ENCODE peak calls at places on chromosomes 12 and 14, in ten cellular contexts. One of them, this sample, is unnamed.

GRCh38 chr12:9750276-9751203 is 10.2 kb downstream of the CD69 start:
- DNase-seq in LoVo: peak
- DNase-seq in adipocyte: peak
- DNase-seq in coronary artery: no peak
- DNase-seq in AG04449: no peak
- DNase-seq in BJ: no peak
- DNase-seq in left ventricle myocardium superior: peak
- DNase-seq in NCI-H1105: peak
- DNase-seq in hepatic stellate cell: peak
- DNase-seq in AG20443: peak
- DNase-seq in this sample: no peak

GRCh38 chr14:50821471-50822464 is 9.2 kb downstream of the NIN start:
- DNase-seq in LoVo: no peak
- DNase-seq in adipocyte: no peak
- DNase-seq in coronary artery: no peak
- DNase-seq in AG04449: no peak
- DNase-seq in BJ: no peak
- DNase-seq in left ventricle myocardium superior: peak
- DNase-seq in NCI-H1105: no peak
- DNase-seq in hepatic stellate cell: no peak
- DNase-seq in AG20443: no peak
- DNase-seq in this sample: no peak

GRCh38 chr14:72480465-72481243 is 413.2 kb downstream of the DPF3 start:
- DNase-seq in LoVo: no peak
- DNase-seq in adipocyte: no peak
- DNase-seq in coronary artery: no peak
- DNase-seq in AG04449: no peak
- DNase-seq in BJ: no peak
- DNase-seq in left ventricle myocardium superior: no peak
- DNase-seq in NCI-H1105: no peak
- DNase-seq in hepatic stellate cell: no peak
- DNase-seq in AG20443: no peak
- DNase-seq in this sample: no peak

GRCh38 chr14:34425095-34425851 is 36.8 kb downstream of the SPTSSA start:
- DNase-seq in LoVo: peak
- DNase-seq in adipocyte: no peak
- DNase-seq in coronary artery: no peak
- DNase-seq in AG04449: no peak
- DNase-seq in BJ: no peak
- DNase-seq in left ventricle myocardium superior: no peak
- DNase-seq in NCI-H1105: no peak
- DNase-seq in hepatic stellate cell: no peak
- DNase-seq in AG20443: no peak
- DNase-seq in this sample: no peak

GRCh38 chr12:12891646-12892355 is 439 bp downstream of the GPRC5A start:
- DNase-seq in LoVo: no peak
- DNase-seq in adipocyte: no peak
- DNase-seq in coronary artery: no peak
- DNase-seq in AG04449: no peak
- DNase-seq in BJ: no peak
- DNase-seq in left ventricle myocardium superior: no peak
- DNase-seq in NCI-H1105: no peak
- DNase-seq in hepatic stellate cell: no peak
- DNase-seq in AG20443: no peak
- DNase-seq in this sample: no peak

GRCh38 chr12:25935355-25936144 is 22.9 kb upstream of the RASSF8 start:
- DNase-seq in LoVo: no peak
- DNase-seq in adipocyte: peak
- DNase-seq in coronary artery: no peak
- DNase-seq in AG04449: peak
- DNase-seq in BJ: no peak
- DNase-seq in left ventricle myocardium superior: no peak
- DNase-seq in NCI-H1105: no peak
- DNase-seq in hepatic stellate cell: no peak
- DNase-seq in AG20443: peak
- DNase-seq in this sample: no peak

GRCh38 chr14:90815817-90816662 is at the start of gene TTC7B:
- DNase-seq in LoVo: peak
- DNase-seq in adipocyte: peak
- DNase-seq in coronary artery: no peak
- DNase-seq in AG04449: no peak
- DNase-seq in BJ: no peak
- DNase-seq in left ventricle myocardium superior: peak
- DNase-seq in NCI-H1105: peak
- DNase-seq in hepatic stellate cell: peak
- DNase-seq in AG20443: peak
- DNase-seq in this sample: no peak

GRCh38 chr12:105092336-105092735 is 8.1 kb upstream of the ALDH1L2 start:
- DNase-seq in LoVo: peak
- DNase-seq in adipocyte: no peak
- DNase-seq in coronary artery: no peak
- DNase-seq in AG04449: no peak
- DNase-seq in BJ: no peak
- DNase-seq in left ventricle myocardium superior: no peak
- DNase-seq in NCI-H1105: no peak
- DNase-seq in hepatic stellate cell: no peak
- DNase-seq in AG20443: no peak
- DNase-seq in this sample: no peak

GRCh38 chr12:12720637-12721250 is 3.6 kb downstream of the CDKN1B start:
- DNase-seq in LoVo: peak
- DNase-seq in adipocyte: no peak
- DNase-seq in coronary artery: no peak
- DNase-seq in AG04449: no peak
- DNase-seq in BJ: no peak
- DNase-seq in left ventricle myocardium superior: no peak
- DNase-seq in NCI-H1105: no peak
- DNase-seq in hepatic stellate cell: no peak
- DNase-seq in AG20443: no peak
- DNase-seq in this sample: no peak

GRCh38 chr14:65369560-65369959 is 43.0 kb upstream of the FUT8 start:
- DNase-seq in LoVo: no peak
- DNase-seq in adipocyte: no peak
- DNase-seq in coronary artery: no peak
- DNase-seq in AG04449: no peak
- DNase-seq in BJ: no peak
- DNase-seq in left ventricle myocardium superior: no peak
- DNase-seq in NCI-H1105: no peak
- DNase-seq in hepatic stellate cell: no peak
- DNase-seq in AG20443: no peak
- DNase-seq in this sample: no peak

GRCh38 chr14:44170554-44170953 is 336.5 kb downstream of the FSCB start:
- DNase-seq in LoVo: peak
- DNase-seq in adipocyte: no peak
- DNase-seq in coronary artery: no peak
- DNase-seq in AG04449: no peak
- DNase-seq in BJ: no peak
- DNase-seq in left ventricle myocardium superior: no peak
- DNase-seq in NCI-H1105: no peak
- DNase-seq in hepatic stellate cell: no peak
- DNase-seq in AG20443: no peak
- DNase-seq in this sample: no peak

GRCh38 chr12:121893901-121894540 is 5.4 kb downstream of the PSMD9 start:
- DNase-seq in LoVo: peak
- DNase-seq in adipocyte: peak
- DNase-seq in coronary artery: no peak
- DNase-seq in AG04449: no peak
- DNase-seq in BJ: peak
- DNase-seq in left ventricle myocardium superior: no peak
- DNase-seq in NCI-H1105: no peak
- DNase-seq in hepatic stellate cell: peak
- DNase-seq in AG20443: peak
- DNase-seq in this sample: no peak

GRCh38 chr14:86305058-86305457 is 775.1 kb downstream of the FLRT2 start:
- DNase-seq in LoVo: no peak
- DNase-seq in adipocyte: no peak
- DNase-seq in coronary artery: no peak
- DNase-seq in AG04449: no peak
- DNase-seq in BJ: no peak
- DNase-seq in left ventricle myocardium superior: no peak
- DNase-seq in NCI-H1105: no peak
- DNase-seq in hepatic stellate cell: no peak
- DNase-seq in AG20443: no peak
- DNase-seq in this sample: no peak

GRCh38 chr14:94550041-94550440 is 11.2 kb upstream of the SERPINA4 start:
- DNase-seq in LoVo: no peak
- DNase-seq in adipocyte: no peak
- DNase-seq in coronary artery: no peak
- DNase-seq in AG04449: no peak
- DNase-seq in BJ: no peak
- DNase-seq in left ventricle myocardium superior: no peak
- DNase-seq in NCI-H1105: no peak
- DNase-seq in hepatic stellate cell: no peak
- DNase-seq in AG20443: no peak
- DNase-seq in this sample: no peak

GRCh38 chr12:112482734-112483133 is 64.0 kb downstream of the PTPN11 start:
- DNase-seq in LoVo: no peak
- DNase-seq in adipocyte: no peak
- DNase-seq in coronary artery: no peak
- DNase-seq in AG04449: no peak
- DNase-seq in BJ: no peak
- DNase-seq in left ventricle myocardium superior: no peak
- DNase-seq in NCI-H1105: no peak
- DNase-seq in hepatic stellate cell: no peak
- DNase-seq in AG20443: no peak
- DNase-seq in this sample: no peak

GRCh38 chr14:77376380-77376770 is 519 bp downstream of the TMED8 start:
- DNase-seq in LoVo: peak
- DNase-seq in adipocyte: no peak
- DNase-seq in coronary artery: no peak
- DNase-seq in AG04449: no peak
- DNase-seq in BJ: no peak
- DNase-seq in left ventricle myocardium superior: peak
- DNase-seq in NCI-H1105: no peak
- DNase-seq in hepatic stellate cell: peak
- DNase-seq in AG20443: no peak
- DNase-seq in this sample: no peak

GRCh38 chr12:115172521-115172920 is 488.5 kb upstream of the TBX3 start:
- DNase-seq in LoVo: no peak
- DNase-seq in adipocyte: peak
- DNase-seq in coronary artery: no peak
- DNase-seq in AG04449: peak
- DNase-seq in BJ: peak
- DNase-seq in left ventricle myocardium superior: no peak
- DNase-seq in NCI-H1105: no peak
- DNase-seq in hepatic stellate cell: no peak
- DNase-seq in AG20443: peak
- DNase-seq in this sample: no peak

GRCh38 chr12:124927325-124928094 is 13.1 kb upstream of the UBC start:
- DNase-seq in LoVo: peak
- DNase-seq in adipocyte: peak
- DNase-seq in coronary artery: peak
- DNase-seq in AG04449: no peak
- DNase-seq in BJ: no peak
- DNase-seq in left ventricle myocardium superior: peak
- DNase-seq in NCI-H1105: no peak
- DNase-seq in hepatic stellate cell: peak
- DNase-seq in AG20443: peak
- DNase-seq in this sample: no peak

GRCh38 chr12:41777064-41777790 is 367.4 kb downstream of the GXYLT1 start:
- DNase-seq in LoVo: no peak
- DNase-seq in adipocyte: no peak
- DNase-seq in coronary artery: no peak
- DNase-seq in AG04449: no peak
- DNase-seq in BJ: no peak
- DNase-seq in left ventricle myocardium superior: no peak
- DNase-seq in NCI-H1105: no peak
- DNase-seq in hepatic stellate cell: no peak
- DNase-seq in AG20443: no peak
- DNase-seq in this sample: no peak

GRCh38 chr12:120282229-120282628 is 9.5 kb downstream of the RNU4-2 start:
- DNase-seq in LoVo: no peak
- DNase-seq in adipocyte: no peak
- DNase-seq in coronary artery: no peak
- DNase-seq in AG04449: no peak
- DNase-seq in BJ: no peak
- DNase-seq in left ventricle myocardium superior: no peak
- DNase-seq in NCI-H1105: no peak
- DNase-seq in hepatic stellate cell: no peak
- DNase-seq in AG20443: no peak
- DNase-seq in this sample: no peak

This sample was measured in Panc1.